ENCODE peak calls at places on chromosomes 13 and 19, in eight cellular contexts. One of them, this sample, is unnamed.

GRCh38 chr13:43377955-43378354 is 354.6 kb downstream of the DNAJC15 start:
- DNase-seq in esophagus squamous epithelium: no peak
- DNase-seq in esophagus muscularis mucosa: no peak
- DNase-seq in heart left ventricle: no peak
- DNase-seq in ovary: no peak
- DNase-seq in body of pancreas: no peak
- DNase-seq in thyroid gland: no peak
- DNase-seq in transverse colon: no peak
- DNase-seq in this sample: no peak

GRCh38 chr19:12969292-12969988 is at the start of gene DAND5:
- DNase-seq in esophagus squamous epithelium: no peak
- DNase-seq in esophagus muscularis mucosa: no peak
- DNase-seq in heart left ventricle: peak; percentile 83
- DNase-seq in ovary: no peak
- DNase-seq in body of pancreas: no peak
- DNase-seq in thyroid gland: peak; percentile 68
- DNase-seq in transverse colon: no peak
- DNase-seq in this sample: no peak

GRCh38 chr13:88926890-88927502 is 1255.8 kb downstream of the SLITRK5 start:
- DNase-seq in esophagus squamous epithelium: no peak
- DNase-seq in esophagus muscularis mucosa: no peak
- DNase-seq in heart left ventricle: no peak
- DNase-seq in ovary: no peak
- DNase-seq in body of pancreas: no peak
- DNase-seq in thyroid gland: no peak
- DNase-seq in transverse colon: no peak
- DNase-seq in this sample: no peak

GRCh38 chr19:50912727-50913716 is 1.8 kb upstream of the KLK4 start:
- DNase-seq in esophagus squamous epithelium: no peak
- DNase-seq in esophagus muscularis mucosa: no peak
- DNase-seq in heart left ventricle: no peak
- DNase-seq in ovary: no peak
- DNase-seq in body of pancreas: no peak
- DNase-seq in thyroid gland: no peak
- DNase-seq in transverse colon: no peak
- DNase-seq in this sample: no peak

GRCh38 chr13:109790071-109790470 is 3.7 kb upstream of the IRS2 start:
- DNase-seq in esophagus squamous epithelium: no peak
- DNase-seq in esophagus muscularis mucosa: no peak
- DNase-seq in heart left ventricle: no peak
- DNase-seq in ovary: no peak
- DNase-seq in body of pancreas: no peak
- DNase-seq in thyroid gland: no peak
- DNase-seq in transverse colon: no peak
- DNase-seq in this sample: no peak

GRCh38 chr19:19591133-19591825 is 27.2 kb downstream of the PBX4 start:
- DNase-seq in esophagus squamous epithelium: no peak
- DNase-seq in esophagus muscularis mucosa: no peak
- DNase-seq in heart left ventricle: no peak
- DNase-seq in ovary: no peak
- DNase-seq in body of pancreas: peak; percentile 21
- DNase-seq in thyroid gland: peak; percentile 53
- DNase-seq in transverse colon: peak; percentile 35
- DNase-seq in this sample: no peak

GRCh38 chr13:39415403-39415802 is 187.6 kb downstream of the LHFPL6 start:
- DNase-seq in esophagus squamous epithelium: no peak
- DNase-seq in esophagus muscularis mucosa: no peak
- DNase-seq in heart left ventricle: peak; percentile 75
- DNase-seq in ovary: peak; percentile 60
- DNase-seq in body of pancreas: peak; percentile 33
- DNase-seq in thyroid gland: peak; percentile 24
- DNase-seq in transverse colon: no peak
- DNase-seq in this sample: no peak

GRCh38 chr13:51453959-51454703 is 1.3 kb upstream of the INTS6 start:
- DNase-seq in esophagus squamous epithelium: no peak
- DNase-seq in esophagus muscularis mucosa: no peak
- DNase-seq in heart left ventricle: peak; percentile 40
- DNase-seq in ovary: peak; percentile 38
- DNase-seq in body of pancreas: peak; percentile 49
- DNase-seq in thyroid gland: peak; percentile 25
- DNase-seq in transverse colon: peak; percentile 33
- DNase-seq in this sample: no peak

GRCh38 chr13:60765700-60766411 is 368.8 kb downstream of the TDRD3 start:
- DNase-seq in esophagus squamous epithelium: no peak
- DNase-seq in esophagus muscularis mucosa: no peak
- DNase-seq in heart left ventricle: no peak
- DNase-seq in ovary: no peak
- DNase-seq in body of pancreas: no peak
- DNase-seq in thyroid gland: peak; percentile 77
- DNase-seq in transverse colon: no peak
- DNase-seq in this sample: no peak

GRCh38 chr13:107866007-107866665 is 349.2 kb downstream of the LIG4 start:
- DNase-seq in esophagus squamous epithelium: no peak
- DNase-seq in esophagus muscularis mucosa: no peak
- DNase-seq in heart left ventricle: no peak
- DNase-seq in ovary: no peak
- DNase-seq in body of pancreas: peak; percentile 21
- DNase-seq in thyroid gland: peak; percentile 25
- DNase-seq in transverse colon: no peak
- DNase-seq in this sample: no peak

GRCh38 chr13:42174344-42175162 is 97.4 kb upstream of the AKAP11 start:
- DNase-seq in esophagus squamous epithelium: no peak
- DNase-seq in esophagus muscularis mucosa: no peak
- DNase-seq in heart left ventricle: no peak
- DNase-seq in ovary: no peak
- DNase-seq in body of pancreas: no peak
- DNase-seq in thyroid gland: no peak
- DNase-seq in transverse colon: no peak
- DNase-seq in this sample: no peak

GRCh38 chr19:5077209-5077515 is 108.2 kb downstream of the KDM4B start:
- DNase-seq in esophagus squamous epithelium: no peak
- DNase-seq in esophagus muscularis mucosa: no peak
- DNase-seq in heart left ventricle: no peak
- DNase-seq in ovary: no peak
- DNase-seq in body of pancreas: no peak
- DNase-seq in thyroid gland: no peak
- DNase-seq in transverse colon: no peak
- DNase-seq in this sample: no peak

GRCh38 chr13:59494560-59494970 is 669.2 kb downstream of the DIAPH3 start:
- DNase-seq in esophagus squamous epithelium: no peak
- DNase-seq in esophagus muscularis mucosa: no peak
- DNase-seq in heart left ventricle: peak; percentile 64
- DNase-seq in ovary: no peak
- DNase-seq in body of pancreas: no peak
- DNase-seq in thyroid gland: peak; percentile 14
- DNase-seq in transverse colon: no peak
- DNase-seq in this sample: peak; percentile 10

GRCh38 chr19:3604987-3605343 is 1.7 kb downstream of the TBXA2R start:
- DNase-seq in esophagus squamous epithelium: no peak
- DNase-seq in esophagus muscularis mucosa: no peak
- DNase-seq in heart left ventricle: no peak
- DNase-seq in ovary: no peak
- DNase-seq in body of pancreas: no peak
- DNase-seq in thyroid gland: no peak
- DNase-seq in transverse colon: no peak
- DNase-seq in this sample: no peak

GRCh38 chr13:30268673-30269072 is 38.7 kb downstream of the KATNAL1 start:
- DNase-seq in esophagus squamous epithelium: no peak
- DNase-seq in esophagus muscularis mucosa: no peak
- DNase-seq in heart left ventricle: no peak
- DNase-seq in ovary: no peak
- DNase-seq in body of pancreas: no peak
- DNase-seq in thyroid gland: no peak
- DNase-seq in transverse colon: no peak
- DNase-seq in this sample: no peak

GRCh38 chr13:90416938-90417337 is 930.5 kb upstream of the MIR17HG start:
- DNase-seq in esophagus squamous epithelium: no peak
- DNase-seq in esophagus muscularis mucosa: no peak
- DNase-seq in heart left ventricle: no peak
- DNase-seq in ovary: no peak
- DNase-seq in body of pancreas: no peak
- DNase-seq in thyroid gland: no peak
- DNase-seq in transverse colon: no peak
- DNase-seq in this sample: no peak

GRCh38 chr19:3365447-3366103 is 808 bp upstream of the NFIC start:
- DNase-seq in esophagus squamous epithelium: no peak
- DNase-seq in esophagus muscularis mucosa: no peak
- DNase-seq in heart left ventricle: peak; percentile 82
- DNase-seq in ovary: peak; percentile 75
- DNase-seq in body of pancreas: peak; percentile 71
- DNase-seq in thyroid gland: peak; percentile 66
- DNase-seq in transverse colon: peak; percentile 66
- DNase-seq in this sample: peak; percentile 80

GRCh38 chr13:22114630-22115311 is 443.9 kb downstream of the FGF9 start:
- DNase-seq in esophagus squamous epithelium: no peak
- DNase-seq in esophagus muscularis mucosa: no peak
- DNase-seq in heart left ventricle: peak; percentile 30
- DNase-seq in ovary: no peak
- DNase-seq in body of pancreas: no peak
- DNase-seq in thyroid gland: no peak
- DNase-seq in transverse colon: no peak
- DNase-seq in this sample: peak; percentile 13

DNA sequence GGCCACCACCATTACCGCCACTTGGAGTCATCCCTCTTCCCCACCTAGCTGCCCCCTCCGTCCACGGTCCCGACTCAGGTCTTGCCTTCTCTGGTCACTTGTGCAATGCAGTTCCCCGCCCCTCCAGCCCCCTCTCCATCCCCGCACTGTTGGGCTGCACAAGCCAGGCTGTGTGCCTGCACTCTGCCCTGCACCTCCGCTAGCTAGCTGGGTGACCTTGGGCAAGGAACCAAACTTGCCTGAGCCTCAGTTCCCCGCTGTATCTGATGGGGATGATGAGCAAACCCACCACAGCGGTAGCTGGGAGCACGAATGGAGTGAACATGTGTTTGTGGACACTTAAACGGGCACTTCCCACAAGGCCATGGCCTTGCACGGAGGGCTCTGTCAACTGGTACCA is 5.6 kb upstream of the TMEM147 start:
- DNase-seq in esophagus squamous epithelium: no peak
- DNase-seq in esophagus muscularis mucosa: no peak
- DNase-seq in heart left ventricle: no peak
- DNase-seq in ovary: no peak
- DNase-seq in body of pancreas: no peak
- DNase-seq in thyroid gland: no peak
- DNase-seq in transverse colon: no peak
- DNase-seq in this sample: no peak
- H3K36me3 ChIP-seq in esophagus squamous epithelium: no peaks in the 10 kb centered on the region
- H3K36me3 ChIP-seq in esophagus muscularis mucosa: no peaks in the 10 kb centered on the region
- H3K36me3 ChIP-seq in heart left ventricle: no peaks in the 10 kb centered on the region
- H3K36me3 ChIP-seq in ovary: no peaks in the 10 kb centered on the region
- H3K36me3 ChIP-seq in body of pancreas: no peaks in the 10 kb centered on the region
- H3K36me3 ChIP-seq in thyroid gland: no peaks in the 10 kb centered on the region
- H3K36me3 ChIP-seq in transverse colon: no peaks in the 10 kb centered on the region
- H3K36me3 ChIP-seq in this sample: no peaks in the 10 kb centered on the region

GRCh38 chr19:943551-944170 is 17.8 kb downstream of the ARID3A start:
- DNase-seq in esophagus squamous epithelium: no peak
- DNase-seq in esophagus muscularis mucosa: no peak
- DNase-seq in heart left ventricle: no peak
- DNase-seq in ovary: peak; percentile 41
- DNase-seq in body of pancreas: no peak
- DNase-seq in thyroid gland: no peak
- DNase-seq in transverse colon: no peak
- DNase-seq in this sample: no peak

GRCh38 chr19:944171-944567 is 18.3 kb downstream of the ARID3A start:
- DNase-seq in esophagus squamous epithelium: no peak
- DNase-seq in esophagus muscularis mucosa: no peak
- DNase-seq in heart left ventricle: peak; percentile 46
- DNase-seq in ovary: peak; percentile 84
- DNase-seq in body of pancreas: no peak
- DNase-seq in thyroid gland: no peak
- DNase-seq in transverse colon: peak; percentile 83
- DNase-seq in this sample: no peak

GRCh38 chr19:945401-946252 is 19.8 kb downstream of the ARID3A start:
- DNase-seq in esophagus squamous epithelium: no peak
- DNase-seq in esophagus muscularis mucosa: no peak
- DNase-seq in heart left ventricle: no peak
- DNase-seq in ovary: peak; percentile 26
- DNase-seq in body of pancreas: no peak
- DNase-seq in thyroid gland: no peak
- DNase-seq in transverse colon: no peak
- DNase-seq in this sample: no peak

GRCh38 chr19:947090-947706 is 21.4 kb downstream of the ARID3A start:
- DNase-seq in esophagus squamous epithelium: no peak
- DNase-seq in esophagus muscularis mucosa: no peak
- DNase-seq in heart left ventricle: no peak
- DNase-seq in ovary: peak; percentile 22
- DNase-seq in body of pancreas: no peak
- DNase-seq in thyroid gland: no peak
- DNase-seq in transverse colon: no peak
- DNase-seq in this sample: no peak

DNA sequence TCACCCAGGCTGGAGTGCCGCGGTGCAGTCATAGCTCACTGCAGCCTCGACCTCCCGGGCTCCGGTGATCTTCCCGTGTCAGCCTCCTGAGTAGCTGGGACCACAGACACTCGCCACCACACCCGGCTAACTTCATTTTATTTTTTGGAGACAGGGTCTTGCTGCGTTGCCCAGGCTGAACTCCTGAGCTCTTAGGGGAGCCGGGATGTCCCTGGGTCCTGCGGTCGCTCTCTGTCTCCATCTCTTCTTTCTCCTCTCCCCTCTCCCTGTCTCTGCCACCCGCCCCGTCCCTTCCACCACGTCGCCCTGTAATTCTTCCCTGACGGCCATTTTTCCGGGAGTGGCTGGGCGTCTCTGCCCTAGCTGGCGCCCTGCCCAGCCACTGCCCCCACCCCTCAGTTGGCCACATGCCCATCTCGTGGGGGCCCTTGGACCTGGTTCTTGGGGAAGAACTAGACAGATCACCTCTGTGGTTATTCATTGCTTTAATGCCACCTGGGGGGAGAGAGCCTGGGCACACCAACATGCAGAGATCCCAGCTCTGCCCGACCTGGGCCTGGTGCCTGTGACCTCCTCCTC is 18.9 kb downstream of the ARID3A start:
- DNase-seq in esophagus squamous epithelium: no peak
- DNase-seq in esophagus muscularis mucosa: no peak
- DNase-seq in heart left ventricle: no peak
- DNase-seq in ovary: peak; percentile 43
- DNase-seq in body of pancreas: no peak
- DNase-seq in thyroid gland: no peak
- DNase-seq in transverse colon: peak; percentile 59
- DNase-seq in this sample: no peak
- H3K4me1 ChIP-seq in esophagus squamous epithelium: peaks cover 15% of the 10 kb centered on the region
- H3K4me1 ChIP-seq in esophagus muscularis mucosa: peaks cover 24% of the 10 kb centered on the region
- H3K4me1 ChIP-seq in heart left ventricle: peaks cover 12% of the 10 kb centered on the region
- H3K4me1 ChIP-seq in ovary: peaks cover 12% of the 10 kb centered on the region
- H3K4me1 ChIP-seq in body of pancreas: peaks cover 31% of the 10 kb centered on the region
- H3K4me1 ChIP-seq in thyroid gland: peaks cover 23% of the 10 kb centered on the region
- H3K4me1 ChIP-seq in transverse colon: peaks cover 23% of the 10 kb centered on the region
- H3K4me1 ChIP-seq in this sample: peaks cover 7% of the 10 kb centered on the region

GRCh38 chr19:47381653-47382279 is 32.7 kb downstream of the DHX34 start:
- DNase-seq in esophagus squamous epithelium: no peak
- DNase-seq in esophagus muscularis mucosa: no peak
- DNase-seq in heart left ventricle: no peak
- DNase-seq in ovary: no peak
- DNase-seq in body of pancreas: no peak
- DNase-seq in thyroid gland: no peak
- DNase-seq in transverse colon: peak; percentile 25
- DNase-seq in this sample: no peak
- TF ChIP-seq POLR2A in esophagus squamous epithelium: no peak
- TF ChIP-seq POLR2A in esophagus muscularis mucosa: no peak
- TF ChIP-seq POLR2A in heart left ventricle: no peak
- TF ChIP-seq POLR2A in ovary: no peak
- TF ChIP-seq POLR2A in body of pancreas: no peak
- TF ChIP-seq POLR2A in thyroid gland: no peak
- TF ChIP-seq POLR2A in transverse colon: no peak
- TF ChIP-seq POLR2A in this sample: no peak

GRCh38 chr19:43767818-43768217 is 13.0 kb downstream of the KCNN4 start:
- DNase-seq in esophagus squamous epithelium: no peak
- DNase-seq in esophagus muscularis mucosa: no peak
- DNase-seq in heart left ventricle: no peak
- DNase-seq in ovary: no peak
- DNase-seq in body of pancreas: no peak
- DNase-seq in thyroid gland: no peak
- DNase-seq in transverse colon: no peak
- DNase-seq in this sample: no peak
- H3K36me3 ChIP-seq in esophagus squamous epithelium: no peaks in the 10 kb centered on the region
- H3K36me3 ChIP-seq in esophagus muscularis mucosa: no peaks in the 10 kb centered on the region
- H3K36me3 ChIP-seq in heart left ventricle: no peaks in the 10 kb centered on the region
- H3K36me3 ChIP-seq in ovary: no peaks in the 10 kb centered on the region
- H3K36me3 ChIP-seq in body of pancreas: no peaks in the 10 kb centered on the region
- H3K36me3 ChIP-seq in thyroid gland: no peaks in the 10 kb centered on the region
- H3K36me3 ChIP-seq in transverse colon: no peaks in the 10 kb centered on the region
- H3K36me3 ChIP-seq in this sample: no peaks in the 10 kb centered on the region

This sample was measured in gastrocnemius medialis.